ENCODE peak calls at places on chromosome 13, in six cellular contexts. One of them, this sample, is unnamed.

GRCh38 chr13:111967572-111968201 is 99.3 kb upstream of the SOX1 start:
- DNase-seq in mucosa of gallbladder: no peak
- DNase-seq in AG08396: no peak
- DNase-seq in kidney tubule cell: no peak
- DNase-seq in non-pigmented ciliary epithelial cell: no peak
- DNase-seq in stimulated activated CD4-positive, alpha-beta T cell treated with anti-CD3 and anti-CD28 coated beads, Interleukin-1b, Interleukin-23, amount 100 ng/mL, for 1 hour: no peak
- DNase-seq in this sample: no peak

GRCh38 chr13:97944396-97945029 is 9.0 kb upstream of the IPO5 start:
- DNase-seq in stimulated activated CD4-positive, alpha-beta T cell treated with anti-CD3 and anti-CD28 coated beads, Interleukin-1b, Interleukin-23, amount 100 ng/mL, for 1 hour: no peak
- DNase-seq in AG08396: no peak
- DNase-seq in non-pigmented ciliary epithelial cell: no peak
- DNase-seq in kidney tubule cell: no peak
- DNase-seq in mucosa of gallbladder: no peak
- DNase-seq in this sample: no peak

GRCh38 chr13:65133094-65133493 is 2097.0 kb downstream of the PCDH9 start:
- DNase-seq in non-pigmented ciliary epithelial cell: no peak
- DNase-seq in mucosa of gallbladder: no peak
- DNase-seq in AG08396: no peak
- DNase-seq in kidney tubule cell: peak
- DNase-seq in stimulated activated CD4-positive, alpha-beta T cell treated with anti-CD3 and anti-CD28 coated beads, Interleukin-1b, Interleukin-23, amount 100 ng/mL, for 1 hour: no peak
- DNase-seq in this sample: no peak

GRCh38 chr13:79379274-79379673 is 26.8 kb downstream of the RBM26 start:
- DNase-seq in stimulated activated CD4-positive, alpha-beta T cell treated with anti-CD3 and anti-CD28 coated beads, Interleukin-1b, Interleukin-23, amount 100 ng/mL, for 1 hour: no peak
- DNase-seq in kidney tubule cell: no peak
- DNase-seq in AG08396: no peak
- DNase-seq in mucosa of gallbladder: no peak
- DNase-seq in non-pigmented ciliary epithelial cell: no peak
- DNase-seq in this sample: no peak

GRCh38 chr13:79998386-79998785 is 342.5 kb downstream of the SPRY2 start:
- DNase-seq in stimulated activated CD4-positive, alpha-beta T cell treated with anti-CD3 and anti-CD28 coated beads, Interleukin-1b, Interleukin-23, amount 100 ng/mL, for 1 hour: no peak
- DNase-seq in kidney tubule cell: no peak
- DNase-seq in AG08396: no peak
- DNase-seq in non-pigmented ciliary epithelial cell: no peak
- DNase-seq in mucosa of gallbladder: no peak
- DNase-seq in this sample: no peak

GRCh38 chr13:76210262-76210661 is 574.1 kb downstream of the LMO7 start:
- DNase-seq in stimulated activated CD4-positive, alpha-beta T cell treated with anti-CD3 and anti-CD28 coated beads, Interleukin-1b, Interleukin-23, amount 100 ng/mL, for 1 hour: no peak
- DNase-seq in mucosa of gallbladder: no peak
- DNase-seq in AG08396: no peak
- DNase-seq in non-pigmented ciliary epithelial cell: no peak
- DNase-seq in kidney tubule cell: peak
- DNase-seq in this sample: no peak

GRCh38 chr13:32284927-32285632 is 30.1 kb downstream of the ZAR1L start:
- DNase-seq in mucosa of gallbladder: peak
- DNase-seq in non-pigmented ciliary epithelial cell: peak
- DNase-seq in stimulated activated CD4-positive, alpha-beta T cell treated with anti-CD3 and anti-CD28 coated beads, Interleukin-1b, Interleukin-23, amount 100 ng/mL, for 1 hour: no peak
- DNase-seq in AG08396: peak
- DNase-seq in kidney tubule cell: peak
- DNase-seq in this sample: no peak

GRCh38 chr13:72726721-72727416 is 560 bp downstream of the MZT1 start:
- DNase-seq in mucosa of gallbladder: no peak
- DNase-seq in non-pigmented ciliary epithelial cell: no peak
- DNase-seq in stimulated activated CD4-positive, alpha-beta T cell treated with anti-CD3 and anti-CD28 coated beads, Interleukin-1b, Interleukin-23, amount 100 ng/mL, for 1 hour: no peak
- DNase-seq in kidney tubule cell: peak
- DNase-seq in AG08396: peak
- DNase-seq in this sample: peak

GRCh38 chr13:76856141-76856571 is 30.0 kb downstream of the KCTD12 start:
- DNase-seq in AG08396: peak
- DNase-seq in mucosa of gallbladder: no peak
- DNase-seq in kidney tubule cell: peak
- DNase-seq in stimulated activated CD4-positive, alpha-beta T cell treated with anti-CD3 and anti-CD28 coated beads, Interleukin-1b, Interleukin-23, amount 100 ng/mL, for 1 hour: no peak
- DNase-seq in non-pigmented ciliary epithelial cell: peak
- DNase-seq in this sample: no peak

GRCh38 chr13:52158629-52159158 is 703 bp downstream of the NEK3 start:
- DNase-seq in stimulated activated CD4-positive, alpha-beta T cell treated with anti-CD3 and anti-CD28 coated beads, Interleukin-1b, Interleukin-23, amount 100 ng/mL, for 1 hour: no peak
- DNase-seq in kidney tubule cell: peak
- DNase-seq in non-pigmented ciliary epithelial cell: no peak
- DNase-seq in mucosa of gallbladder: no peak
- DNase-seq in AG08396: peak
- DNase-seq in this sample: no peak

GRCh38 chr13:113935081-113935511 is 38.8 kb downstream of the C13orf46 start:
- DNase-seq in non-pigmented ciliary epithelial cell: no peak
- DNase-seq in stimulated activated CD4-positive, alpha-beta T cell treated with anti-CD3 and anti-CD28 coated beads, Interleukin-1b, Interleukin-23, amount 100 ng/mL, for 1 hour: no peak
- DNase-seq in mucosa of gallbladder: no peak
- DNase-seq in kidney tubule cell: no peak
- DNase-seq in AG08396: no peak
- DNase-seq in this sample: no peak

GRCh38 chr13:59120297-59120843 is 1043.4 kb downstream of the DIAPH3 start:
- DNase-seq in non-pigmented ciliary epithelial cell: no peak
- DNase-seq in stimulated activated CD4-positive, alpha-beta T cell treated with anti-CD3 and anti-CD28 coated beads, Interleukin-1b, Interleukin-23, amount 100 ng/mL, for 1 hour: no peak
- DNase-seq in mucosa of gallbladder: no peak
- DNase-seq in AG08396: no peak
- DNase-seq in kidney tubule cell: no peak
- DNase-seq in this sample: no peak

GRCh38 chr13:36051082-36051481 is 80.1 kb downstream of the DCLK1 start:
- DNase-seq in kidney tubule cell: no peak
- DNase-seq in mucosa of gallbladder: no peak
- DNase-seq in stimulated activated CD4-positive, alpha-beta T cell treated with anti-CD3 and anti-CD28 coated beads, Interleukin-1b, Interleukin-23, amount 100 ng/mL, for 1 hour: no peak
- DNase-seq in non-pigmented ciliary epithelial cell: no peak
- DNase-seq in AG08396: no peak
- DNase-seq in this sample: no peak

GRCh38 chr13:31835932-31836331 is 96.6 kb downstream of the RXFP2 start:
- DNase-seq in mucosa of gallbladder: no peak
- DNase-seq in kidney tubule cell: peak
- DNase-seq in stimulated activated CD4-positive, alpha-beta T cell treated with anti-CD3 and anti-CD28 coated beads, Interleukin-1b, Interleukin-23, amount 100 ng/mL, for 1 hour: no peak
- DNase-seq in non-pigmented ciliary epithelial cell: peak
- DNase-seq in AG08396: peak
- DNase-seq in this sample: no peak

GRCh38 chr13:61880576-61881283 is 465.1 kb upstream of the PCDH20 start:
- DNase-seq in AG08396: no peak
- DNase-seq in kidney tubule cell: peak
- DNase-seq in mucosa of gallbladder: no peak
- DNase-seq in stimulated activated CD4-positive, alpha-beta T cell treated with anti-CD3 and anti-CD28 coated beads, Interleukin-1b, Interleukin-23, amount 100 ng/mL, for 1 hour: no peak
- DNase-seq in non-pigmented ciliary epithelial cell: no peak
- DNase-seq in this sample: no peak

GRCh38 chr13:113749956-113750355 is 9.1 kb upstream of the TMEM255B start:
- DNase-seq in non-pigmented ciliary epithelial cell: no peak
- DNase-seq in kidney tubule cell: no peak
- DNase-seq in mucosa of gallbladder: no peak
- DNase-seq in stimulated activated CD4-positive, alpha-beta T cell treated with anti-CD3 and anti-CD28 coated beads, Interleukin-1b, Interleukin-23, amount 100 ng/mL, for 1 hour: no peak
- DNase-seq in AG08396: no peak
- DNase-seq in this sample: no peak

GRCh38 chr13:98775844-98776598 is 23.5 kb upstream of the SLC15A1 start:
- DNase-seq in non-pigmented ciliary epithelial cell: peak
- DNase-seq in mucosa of gallbladder: peak
- DNase-seq in AG08396: peak
- DNase-seq in stimulated activated CD4-positive, alpha-beta T cell treated with anti-CD3 and anti-CD28 coated beads, Interleukin-1b, Interleukin-23, amount 100 ng/mL, for 1 hour: no peak
- DNase-seq in kidney tubule cell: peak
- DNase-seq in this sample: no peak

GRCh38 chr13:110405597-110406450 is 98.7 kb downstream of the COL4A2 start:
- DNase-seq in kidney tubule cell: no peak
- DNase-seq in stimulated activated CD4-positive, alpha-beta T cell treated with anti-CD3 and anti-CD28 coated beads, Interleukin-1b, Interleukin-23, amount 100 ng/mL, for 1 hour: no peak
- DNase-seq in non-pigmented ciliary epithelial cell: no peak
- DNase-seq in AG08396: no peak
- DNase-seq in mucosa of gallbladder: no peak
- DNase-seq in this sample: no peak

GRCh38 chr13:112638157-112638750 is 50.3 kb upstream of the TUBGCP3 start:
- DNase-seq in kidney tubule cell: no peak
- DNase-seq in mucosa of gallbladder: no peak
- DNase-seq in AG08396: no peak
- DNase-seq in stimulated activated CD4-positive, alpha-beta T cell treated with anti-CD3 and anti-CD28 coated beads, Interleukin-1b, Interleukin-23, amount 100 ng/mL, for 1 hour: no peak
- DNase-seq in non-pigmented ciliary epithelial cell: no peak
- DNase-seq in this sample: no peak